ENCODE peak calls at places on chromosome 12, in eight cellular contexts. U is uterus; C is SK-N-MC; B is astrocyte of the cerebellum; I is CD4-positive, CD25-positive, alpha-beta regulatory T cell; M is heart left ventricle; V is colonic mucosa; Z is body of pancreas. T is an unnamed sample.

GRCh38 chr12:13452955-13453570 is 256.5 kb downstream of the EMP1 start:
- DNase-seq in V (no peak), M (no peak), B (no peak), C (no peak), I (no peak), Z (no peak), U (no peak), T (peak)

GRCh38 chr12:77131977-77132490 is 66.7 kb upstream of the E2F7 start:
- DNase-seq in V (no peak), B (no peak), U (no peak), Z (no peak), C (no peak), M (no peak), I (no peak), T (no peak)

GRCh38 chr12:91894911-91895310 is 250.7 kb downstream of the BTG1 start:
- DNase-seq in B (no peak), C (no peak), M (no peak), V (no peak), Z (no peak), U (no peak), I (no peak), T (no peak)

GRCh38 chr12:85872497-85873091 is 1.5 kb upstream of the NTS start:
- DNase-seq in U (no peak), I (peak), B (peak), M (no peak), Z (no peak), C (peak), V (no peak), T (no peak)

GRCh38 chr12:26580619-26581018 is 252.4 kb downstream of the ITPR2 start:
- DNase-seq in V (no peak), Z (no peak), I (no peak), M (no peak), B (no peak), C (no peak), U (no peak), T (no peak)

GRCh38 chr12:67969134-67969782 is 20.0 kb upstream of the IFNG-AS1 start:
- DNase-seq in I (no peak), U (no peak), V (no peak), B (no peak), M (no peak), C (no peak), Z (no peak), T (no peak)

GRCh38 chr12:97167598-97167997 is 260.5 kb downstream of the NEDD1 start:
- DNase-seq in Z (no peak), V (no peak), B (peak), C (no peak), M (no peak), I (no peak), U (no peak), T (no peak)

GRCh38 chr12:4962539-4963486 is 53.1 kb downstream of the KCNA1 start:
- DNase-seq in C (no peak), M (no peak), V (no peak), Z (no peak), B (no peak), U (no peak), I (no peak), T (no peak)

GRCh38 chr12:49703647-49704137 is 3.5 kb downstream of the FMNL3 start:
- DNase-seq in Z (no peak), B (peak), U (no peak), M (no peak), V (no peak), I (peak), C (no peak), T (no peak)

GRCh38 chr12:4106617-4107016 is 166.9 kb upstream of the CCND2 start:
- DNase-seq in I (peak), U (no peak), M (no peak), V (no peak), C (no peak), Z (no peak), B (no peak), T (peak)

GRCh38 chr12:119659289-119659897 is 8.5 kb upstream of the PRKAB1 start:
- DNase-seq in U (no peak), I (peak), C (no peak), B (no peak), Z (peak), M (no peak), V (peak), T (no peak)

GRCh38 chr12:8742501-8742900 is 44.7 kb downstream of the RIMKLB start:
- DNase-seq in V (no peak), U (no peak), I (no peak), Z (no peak), M (no peak), C (no peak), B (peak), T (no peak)

GRCh38 chr12:31387466-31387865 is 61.5 kb upstream of the SINHCAF start:
- DNase-seq in C (no peak), V (no peak), I (no peak), M (no peak), U (no peak), B (no peak), Z (no peak), T (no peak)

GRCh38 chr12:95096852-95097251 is 23.4 kb upstream of the NR2C1 start:
- DNase-seq in C (no peak), I (no peak), M (no peak), V (peak), U (peak), B (no peak), Z (peak), T (no peak)

GRCh38 chr12:110229409-110229808 is 51.6 kb upstream of the ATP2A2 start:
- DNase-seq in V (no peak), B (no peak), U (no peak), Z (no peak), I (no peak), M (no peak), C (no peak), T (no peak)

GRCh38 chr12:69708649-69709048 is 9.5 kb upstream of the BEST3 start:
- DNase-seq in Z (no peak), U (no peak), B (no peak), I (no peak), M (no peak), C (no peak), V (no peak), T (no peak)

GRCh38 chr12:68768431-68768934 is 22.5 kb downstream of the SLC35E3 start:
- DNase-seq in U (no peak), Z (no peak), C (no peak), B (no peak), I (no peak), V (no peak), M (no peak), T (no peak)

GRCh38 chr12:96063046-96063445 is 27.7 kb upstream of the LTA4H start:
- DNase-seq in I (peak), B (peak), U (no peak), Z (no peak), M (no peak), V (no peak), C (peak), T (no peak)

GRCh38 chr12:7229741-7230140 is 40.3 kb downstream of the PEX5 start:
- DNase-seq in U (no peak), Z (no peak), M (no peak), C (no peak), B (no peak), I (no peak), V (no peak), T (no peak)

GRCh38 chr12:3381059-3382047 is 109.7 kb upstream of the PRMT8 start:
- DNase-seq in I (no peak), B (no peak), Z (peak), U (no peak), C (peak), M (no peak), V (no peak), T (no peak)

DNA sequence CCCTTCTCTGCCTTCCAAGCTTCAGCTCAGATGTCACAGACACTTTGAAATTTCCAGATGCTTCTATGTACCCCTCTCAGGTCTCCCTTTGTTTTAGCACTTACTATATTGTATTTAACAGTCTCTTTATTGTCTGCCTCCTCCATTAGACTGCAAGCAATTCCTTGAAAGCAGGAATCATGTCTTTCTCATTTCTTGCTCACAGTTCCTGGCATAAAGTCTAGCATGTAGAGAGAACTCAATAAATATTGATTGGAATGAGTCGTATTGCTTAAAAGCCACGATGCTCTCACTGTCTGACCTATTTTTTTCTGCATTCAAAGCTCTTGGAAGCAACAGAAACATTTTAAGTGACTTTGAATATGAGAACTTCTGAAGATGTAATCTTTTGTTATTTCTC is 111.0 kb downstream of the ERGIC2 start:
- DNase-seq in M (no peak), Z (no peak), V (no peak), C (no peak), U (no peak), I (no peak), B (no peak), T (no peak)
- H3K4me3 ChIP-seq in M (no peak), Z (no peak), V (no peak), C (no peak), U (no peak), I (no peak), B (no peak), T (no peak)

GRCh38 chr12:2338381-2338780 is 285.6 kb downstream of the CACNA1C start:
- DNase-seq in V (no peak), B (no peak), Z (no peak), M (no peak), U (no peak), C (no peak), I (no peak), T (no peak)
- H3K4me3 ChIP-seq in V (no peak), B (no peak), Z (no peak), M (no peak), U (no peak), C (no peak), I (no peak), T (no peak)

GRCh38 chr12:103800252-103800771 is 40.7 kb downstream of the NT5DC3 start:
- DNase-seq in C (no peak), I (no peak), U (peak), Z (peak), B (peak), V (peak), M (peak), T (peak)
- H3K4me3 ChIP-seq in C (peak), I (no peak), U (no peak), Z (no peak), B (peak), V (no peak), M (peak), T (no peak)

DNA sequence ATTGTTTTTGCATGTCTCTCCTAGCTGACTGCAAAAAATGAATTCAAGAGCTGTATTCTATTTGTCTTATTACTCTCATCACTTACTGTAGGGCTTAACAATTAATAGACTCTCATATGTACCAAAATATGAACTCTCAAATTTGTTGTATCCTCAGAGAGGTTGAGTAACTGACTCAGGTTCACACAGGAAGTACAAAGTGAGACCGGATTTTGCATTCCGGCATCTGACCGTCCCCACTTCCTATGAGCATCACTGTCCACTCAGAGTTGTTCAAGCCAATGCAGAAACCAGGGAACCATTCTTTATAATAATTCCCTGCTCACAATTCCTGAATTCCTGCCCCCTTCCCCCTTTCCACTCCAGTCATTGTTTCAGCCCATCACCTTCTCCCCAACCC is 113.3 kb upstream of the AMIGO2 start:
- DNase-seq in Z (no peak), I (peak), U (no peak), M (no peak), C (no peak), B (no peak), V (no peak), T (no peak)
- H3K4me3 ChIP-seq in Z (no peak), I (peak), U (no peak), M (no peak), C (no peak), B (no peak), V (no peak), T (no peak)

GRCh38 chr12:123237646-123238329 is 4.6 kb downstream of the MTRFR start:
- DNase-seq in Z (peak), U (peak), V (peak), C (no peak), B (peak), M (peak), I (peak), T (peak)
- H3K4me3 ChIP-seq in Z (no peak), U (no peak), V (no peak), C (no peak), B (no peak), M (no peak), I (peak), T (no peak)

GRCh38 chr12:115820661-115821060 is 456.8 kb downstream of the MED13L start:
- DNase-seq in Z (no peak), I (no peak), B (no peak), U (no peak), V (no peak), M (no peak), C (no peak), T (no peak)
- H3K4me3 ChIP-seq in Z (no peak), I (no peak), B (no peak), U (no peak), V (no peak), M (no peak), C (no peak), T (no peak)

GRCh38 chr12:46363582-46364299 is 8.8 kb downstream of the SLC38A2 start:
- DNase-seq in B (no peak), U (no peak), V (no peak), C (no peak), Z (no peak), M (no peak), I (no peak), T (no peak)
- H3K4me3 ChIP-seq in B (no peak), U (no peak), V (no peak), C (peak), Z (no peak), M (no peak), I (no peak), T (no peak)